ENCODE peak calls at places on chromosomes 11 and 22, in nine cellular contexts. T, Y, N, A, D, G, C, P and U are unnamed samples.

GRCh38 chr11:67283490-67283963 is 5.6 kb upstream of the ANKRD13D start:
- DNase-seq in N (no peak), D (no peak), A (no peak), G (no peak), P (no peak), Y (no peak), C (no peak), T (no peak), U (no peak)

GRCh38 chr11:72669527-72669926 is 4.7 kb downstream of the PDE2A start:
- DNase-seq in D (no peak), T (no peak), C (no peak), G (no peak), Y (no peak), A (no peak), N (no peak), P (no peak), U (no peak)

GRCh38 chr11:120512727-120513435 is 1.3 kb downstream of the GRIK4 start:
- DNase-seq in T (no peak), N (no peak), P (no peak), Y (no peak), D (no peak), A (no peak), G (no peak), C (no peak), U (no peak)

GRCh38 chr11:88174627-88175003 is 628 bp downstream of the RAB38 start:
- DNase-seq in C (peak), Y (peak), D (no peak), G (no peak), N (peak), T (peak), A (peak), P (peak), U (no peak)

GRCh38 chr11:118095967-118096367 is 9.2 kb upstream of the SMIM35 start:
- DNase-seq in N (no peak), C (no peak), P (no peak), A (no peak), G (no peak), Y (no peak), T (no peak), D (peak), U (no peak)

GRCh38 chr22:39989633-39990032 is 5.1 kb upstream of the FAM83F start:
- DNase-seq in P (no peak), A (no peak), D (no peak), T (no peak), N (no peak), G (no peak), C (no peak), Y (no peak), U (no peak)

GRCh38 chr11:132402056-132402684 is 1031.8 kb downstream of the NTM start:
- DNase-seq in T (peak), Y (no peak), C (peak), A (peak), D (no peak), P (peak), N (peak), G (peak), U (peak)

GRCh38 chr11:980438-981365 is 55.0 kb downstream of the AP2A2 start:
- DNase-seq in T (no peak), A (peak), C (no peak), D (no peak), N (peak), G (no peak), Y (no peak), P (peak), U (no peak)

GRCh38 chr11:114354076-114354475 is 46.2 kb downstream of the C11orf71 start:
- DNase-seq in D (no peak), P (peak), A (peak), Y (peak), T (no peak), C (peak), N (peak), G (peak), U (no peak)

GRCh38 chr11:30426781-30427180 is 103.9 kb downstream of the ARL14EP start:
- DNase-seq in N (no peak), D (no peak), A (no peak), P (no peak), T (no peak), G (no peak), C (no peak), Y (no peak), U (peak)

GRCh38 chr11:67062526-67063373 is 6.1 kb downstream of the RHOD start:
- DNase-seq in N (no peak), A (no peak), G (no peak), Y (no peak), C (no peak), T (no peak), D (no peak), P (no peak), U (no peak)

GRCh38 chr11:70788247-70789022 is 390.1 kb downstream of the CTTN start:
- DNase-seq in C (peak), T (no peak), D (no peak), P (peak), A (peak), Y (peak), N (peak), G (peak), U (no peak)

DNA sequence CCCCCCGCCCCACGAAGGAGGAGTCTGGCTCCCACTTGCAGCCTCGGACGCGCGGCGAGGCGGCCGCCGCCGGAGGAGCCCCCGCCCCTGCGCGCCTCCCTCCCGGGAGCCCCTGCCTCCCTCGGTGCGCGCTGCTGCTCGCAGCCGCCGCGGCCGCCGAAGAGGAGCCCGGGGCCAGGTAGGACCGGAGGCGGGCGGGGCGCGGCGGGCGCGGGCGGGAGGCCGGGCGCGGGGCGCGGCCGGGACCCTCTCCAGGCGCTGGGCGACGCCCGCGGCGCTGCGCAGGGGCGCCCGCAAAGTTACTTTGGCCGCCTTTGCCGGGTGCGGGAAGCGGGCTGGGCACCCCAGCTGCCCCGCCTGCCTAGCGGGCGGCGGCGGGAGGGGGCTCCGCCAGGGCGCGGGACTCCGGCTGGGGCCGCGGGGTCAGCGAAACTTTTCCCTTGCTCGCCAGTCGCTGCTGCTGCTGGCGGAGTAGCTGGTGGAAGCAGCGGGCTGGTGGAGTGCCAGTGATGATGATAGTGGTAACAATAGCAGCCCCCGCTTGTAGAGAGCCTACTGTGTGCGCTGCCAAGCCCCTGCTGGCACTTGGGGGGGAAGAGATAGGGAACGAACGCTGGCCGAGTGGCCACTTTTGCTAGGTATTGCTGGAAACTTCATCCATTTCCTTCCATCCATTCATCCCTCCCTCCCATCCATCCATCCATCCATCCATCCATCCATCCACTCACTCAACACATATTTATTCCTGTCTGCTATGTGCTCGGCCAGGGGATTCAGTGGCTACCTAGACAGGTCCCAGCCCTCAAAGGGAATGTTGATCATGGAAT is at the start of gene MPPED1:
- DNase-seq in A (no peak), P (no peak), T (peak), G (no peak), N (no peak), Y (no peak), C (no peak), D (no peak), U (no peak)
- H3K4me3 ChIP-seq in A (no peak), P (no peak), T (peak), G (no peak), N (no peak), Y (no peak), C (no peak), D (no peak), U (no peak)

GRCh38 chr11:104260456-104260855 is 96.5 kb upstream of the PDGFD start:
- DNase-seq in Y (no peak), P (no peak), T (no peak), N (no peak), C (no peak), A (no peak), G (no peak), D (no peak), U (no peak)
- H3K4me3 ChIP-seq in Y (no peak), P (no peak), T (no peak), N (no peak), C (no peak), A (no peak), G (no peak), D (no peak), U (no peak)

DNA sequence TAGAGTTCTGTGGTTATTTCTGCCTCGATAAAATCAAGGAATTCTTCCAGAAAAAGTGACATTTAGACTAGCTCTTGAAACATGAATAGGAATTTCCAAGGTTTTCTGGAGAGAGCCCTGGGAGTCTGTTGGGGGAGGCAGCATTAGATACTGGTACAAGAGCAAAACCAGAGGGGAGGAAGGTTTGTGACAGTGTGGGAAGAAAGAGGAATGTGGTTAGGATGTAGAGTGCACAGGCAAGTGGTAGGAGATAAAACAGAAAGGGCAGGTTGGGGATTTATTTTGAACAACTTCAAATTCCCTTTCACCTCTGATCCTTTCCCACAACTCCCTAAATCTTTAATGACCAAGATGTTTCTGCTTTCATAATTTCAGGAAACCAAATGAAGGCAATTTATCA is 588.4 kb downstream of the METTL15 start:
- DNase-seq in N (no peak), T (no peak), A (no peak), G (no peak), Y (no peak), C (no peak), D (no peak), P (no peak), U (no peak)
- H3K4me3 ChIP-seq in N (no peak), T (no peak), A (no peak), G (no peak), Y (no peak), C (no peak), D (no peak), P (no peak), U (no peak)

DNA sequence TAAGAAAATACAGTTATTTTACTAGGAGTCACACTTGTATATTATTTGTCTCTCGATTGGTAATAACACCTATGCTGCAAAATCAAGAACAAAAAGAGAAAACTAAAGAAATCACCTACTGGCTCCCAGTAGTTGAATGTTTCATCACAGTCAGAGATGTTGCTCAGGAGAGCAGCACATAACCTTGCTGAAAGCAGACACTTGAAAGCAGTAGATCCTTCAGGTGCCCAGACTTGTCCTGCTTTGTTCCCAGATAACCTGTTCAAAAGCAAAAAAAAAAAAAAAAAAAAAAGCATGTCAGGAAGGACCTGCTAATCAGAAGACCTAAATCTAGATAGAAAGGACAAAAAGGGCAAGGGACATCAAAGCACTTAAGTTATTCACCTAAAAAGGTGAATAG is 1.3 kb downstream of the ALG9 start:
- DNase-seq in D (no peak), A (no peak), G (no peak), C (no peak), N (no peak), T (no peak), P (no peak), Y (no peak), U (no peak)
- H3K4me3 ChIP-seq in D (peak), A (no peak), G (no peak), C (no peak), N (no peak), T (peak), P (peak), Y (peak), U (peak)

DNA sequence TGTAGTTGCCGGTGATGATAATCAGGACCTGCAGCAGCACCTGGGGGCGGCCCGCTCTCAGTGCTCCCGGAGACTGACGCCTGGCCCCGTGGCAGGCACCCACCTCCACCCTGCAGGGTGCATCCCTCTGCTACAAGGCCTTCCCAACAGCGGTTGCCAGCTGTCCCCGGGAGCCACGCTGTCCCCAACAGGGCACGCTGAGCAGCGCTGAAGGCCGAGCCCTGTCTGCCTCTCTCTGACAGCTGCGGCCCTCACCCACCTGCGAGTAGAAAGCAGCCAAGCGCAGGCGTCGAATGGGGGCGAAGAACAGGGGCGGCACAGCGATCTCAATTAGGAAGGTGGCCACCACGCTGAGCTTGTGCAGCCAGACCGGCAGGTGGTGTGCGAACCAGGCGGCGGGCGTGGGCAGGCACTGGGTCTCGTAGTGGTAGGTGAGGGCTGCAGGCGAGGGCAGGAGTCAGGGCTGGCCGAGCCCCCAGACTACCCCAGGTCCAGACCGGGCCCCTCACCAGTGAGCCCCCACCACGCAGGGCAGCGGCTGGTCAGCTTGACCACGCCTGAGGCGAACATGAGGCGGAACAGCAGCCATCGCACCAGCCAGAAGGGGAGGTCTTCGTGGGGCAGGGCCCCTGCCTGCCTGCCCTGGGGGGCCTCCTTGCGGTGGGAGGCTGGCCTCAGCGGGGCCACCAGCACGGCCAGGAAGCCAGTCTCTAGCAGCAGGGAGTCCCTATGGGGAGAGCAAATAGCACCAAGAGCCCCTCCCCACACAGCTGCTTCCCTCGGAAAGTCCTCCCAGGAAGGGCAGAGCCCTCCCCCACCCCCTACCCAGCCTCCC is 1.5 kb downstream of the LMF2 start:
- DNase-seq in P (no peak), Y (no peak), A (no peak), D (no peak), C (no peak), N (no peak), T (no peak), G (no peak), U (no peak)
- H3K4me3 ChIP-seq in P (peak), Y (peak), A (no peak), D (peak), C (peak), N (peak), T (peak), G (peak), U (peak)

GRCh38 chr11:64566042-64566914 is 24.7 kb upstream of the SLC22A12 start:
- DNase-seq in T (peak), Y (no peak), N (peak), A (peak), G (peak), P (peak), D (peak), C (peak), U (peak)
- H3K4me3 ChIP-seq in T (peak), Y (peak), N (no peak), A (no peak), G (no peak), P (peak), D (no peak), C (peak), U (peak)

GRCh38 chr11:103904324-103904667 is 132.1 kb upstream of the DDI1 start:
- DNase-seq in G (no peak), A (no peak), Y (no peak), N (no peak), D (no peak), P (no peak), T (no peak), C (no peak), U (no peak)

GRCh38 chr11:103907136-103907535 is 129.3 kb upstream of the DDI1 start:
- DNase-seq in D (no peak), N (no peak), T (no peak), Y (no peak), A (no peak), P (no peak), C (no peak), G (no peak), U (no peak)

GRCh38 chr11:103910721-103911120 is 125.7 kb upstream of the DDI1 start:
- DNase-seq in G (no peak), T (no peak), C (no peak), P (no peak), N (no peak), Y (no peak), D (no peak), A (no peak), U (no peak)

GRCh38 chr11:103906291-103906850 is 130.1 kb upstream of the DDI1 start:
- DNase-seq in P (no peak), D (no peak), N (no peak), C (no peak), G (no peak), T (no peak), A (no peak), Y (no peak), U (no peak)

DNA sequence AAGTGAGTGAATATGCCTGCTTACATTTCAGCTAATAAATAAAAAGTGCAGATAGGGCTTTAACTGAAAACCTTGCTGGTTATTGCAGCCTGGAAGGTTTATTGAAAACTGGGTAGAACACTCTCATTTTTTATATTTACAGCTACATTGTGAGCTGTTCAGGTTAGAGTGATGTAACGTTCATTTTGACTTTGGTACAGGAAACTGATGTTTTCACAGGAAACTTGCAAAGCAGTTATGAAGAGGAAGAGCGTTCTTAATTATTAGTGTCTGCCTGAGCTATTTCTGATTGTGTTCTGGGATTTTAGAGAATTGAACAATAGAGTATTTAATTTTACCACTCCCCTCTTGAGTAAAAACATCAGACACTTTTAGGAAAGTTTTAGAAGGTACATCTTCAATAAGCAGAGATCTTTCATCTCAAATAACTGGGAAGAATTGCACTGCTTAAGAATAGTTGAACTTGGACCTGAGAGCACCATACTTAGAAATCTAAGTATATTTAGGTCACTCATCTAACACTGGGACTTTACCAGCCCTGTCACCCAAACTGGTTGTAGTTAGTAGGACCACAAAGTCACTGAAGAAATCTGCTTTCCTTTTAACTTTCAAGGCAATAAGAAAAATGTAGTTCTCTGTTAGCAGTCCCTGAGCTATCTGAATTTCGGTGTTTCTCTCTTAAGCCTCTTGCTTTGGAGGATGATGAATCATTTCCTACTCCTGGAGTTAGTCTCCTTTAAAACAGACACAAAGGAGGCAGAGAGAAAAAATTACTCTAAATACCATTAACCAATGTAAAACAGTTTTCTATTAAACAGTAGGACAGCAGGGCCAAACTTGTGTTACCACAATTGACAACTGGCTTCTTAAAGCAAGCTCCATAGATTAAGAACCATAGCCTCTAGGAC is 128.6 kb upstream of the DDI1 start:
- DNase-seq in T (no peak), C (peak), Y (no peak), D (no peak), N (peak), A (peak), G (no peak), P (peak), U (no peak)
- H3K4me3 ChIP-seq in T (no peak), C (peak), Y (no peak), D (no peak), N (no peak), A (no peak), G (no peak), P (no peak), U (no peak)